ENCODE peak calls at places on chromosome 7, in six cellular contexts. M is stomach, J is body of pancreas, E is A549, O is ovary, L is NB4. K is an unnamed sample.

GRCh38 chr7:22109761-22110160 is 164.1 kb upstream of the CDCA7L start:
- DNase-seq in L (peak), O (no peak), J (peak), M (peak), E (peak), K (no peak)

GRCh38 chr7:5143106-5143505 is 46.9 kb upstream of the WIPI2 start:
- DNase-seq in E (no peak), M (no peak), J (no peak), L (no peak), O (no peak), K (no peak)

GRCh38 chr7:5550831-5551230 is 127.2 kb upstream of the TNRC18 start:
- DNase-seq in O (no peak), E (no peak), J (no peak), M (no peak), L (no peak), K (no peak)

GRCh38 chr7:76514926-76515325 is 4.6 kb downstream of the UPK3B start:
- DNase-seq in M (no peak), J (peak), L (peak), O (no peak), E (no peak), K (no peak)

GRCh38 chr7:37508063-37508462 is 59.4 kb upstream of the ELMO1 start:
- DNase-seq in L (no peak), M (no peak), J (no peak), O (no peak), E (no peak), K (no peak)

GRCh38 chr7:21054427-21055133 is 267.9 kb upstream of the SP8 start:
- DNase-seq in O (no peak), J (no peak), L (no peak), E (no peak), M (no peak), K (no peak)

GRCh38 chr7:98475352-98475751 is 74.5 kb upstream of the BAIAP2L1 start:
- DNase-seq in J (no peak), M (no peak), E (no peak), O (no peak), L (no peak), K (no peak)

GRCh38 chr7:19112290-19113000 is 5.0 kb downstream of the TWIST1 start:
- DNase-seq in E (no peak), M (no peak), O (no peak), J (no peak), L (no peak), K (no peak)

GRCh38 chr7:25891591-25891990 is 260.4 kb upstream of the NFE2L3 start:
- DNase-seq in M (no peak), E (no peak), O (no peak), L (no peak), J (no peak), K (no peak)

GRCh38 chr7:22765609-22766008 is 38.6 kb downstream of the IL6 start:
- DNase-seq in E (no peak), L (no peak), J (no peak), O (no peak), M (no peak), K (no peak)

GRCh38 chr7:31633454-31633853 is 53.6 kb upstream of the PPP1R17 start:
- DNase-seq in J (no peak), M (no peak), E (no peak), L (no peak), O (no peak), K (no peak)

GRCh38 chr7:76427635-76428034 is 2.9 kb downstream of the ZP3 start:
- DNase-seq in L (no peak), M (no peak), J (peak), O (no peak), E (no peak), K (no peak)

GRCh38 chr7:38321515-38321944 is 48.1 kb upstream of the TARP start:
- DNase-seq in O (no peak), M (no peak), E (no peak), L (peak), J (no peak), K (no peak)

GRCh38 chr7:101819913-101820522 is 2.6 kb downstream of the CUX1 start:
- DNase-seq in J (no peak), M (no peak), O (no peak), L (no peak), E (no peak), K (no peak)

GRCh38 chr7:158467562-158467961 is 120.1 kb downstream of the PTPRN2 start:
- DNase-seq in J (no peak), L (no peak), M (no peak), O (no peak), E (no peak), K (no peak)

GRCh38 chr7:154947604-154948003 is 55.3 kb downstream of the PAXIP1 start:
- DNase-seq in M (no peak), O (no peak), J (no peak), L (no peak), E (peak), K (no peak)
- TF ChIP-seq POLR2A in M (no peak), O (no peak), J (no peak), L (no peak), E (no peak), K (no peak)

GRCh38 chr7:87933953-87934698 is at the start of gene ADAM22:
- DNase-seq in J (peak), E (peak), O (peak), M (peak), L (peak), K (peak)
- TF ChIP-seq POLR2A in J (peak), E (peak), O (no peak), M (no peak), L (peak), K (peak)

DNA sequence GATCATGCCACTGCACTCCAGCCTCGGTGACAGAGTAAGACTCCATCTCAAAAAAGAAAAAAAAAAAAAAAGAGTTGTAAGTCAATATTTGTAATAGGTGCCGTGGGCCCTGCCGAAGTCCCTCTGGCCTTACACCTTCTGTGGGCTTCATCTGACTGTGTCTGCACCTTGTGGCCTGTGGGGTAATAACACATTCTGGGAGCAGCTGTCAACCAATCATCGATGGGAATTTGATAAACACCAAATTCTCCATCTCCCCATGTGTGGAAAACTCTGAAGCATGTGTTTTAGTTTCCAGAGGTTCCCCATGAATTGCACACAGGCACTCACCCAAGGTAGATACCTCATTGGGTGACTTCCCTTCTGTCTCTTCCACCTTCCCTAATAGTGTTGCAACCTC is 10.8 kb downstream of the ZNF394 start:
- DNase-seq in J (no peak), O (no peak), M (no peak), L (peak), E (no peak), K (no peak)
- TF ChIP-seq POLR2A in J (no peak), O (no peak), M (no peak), L (no peak), E (no peak), K (no peak)

DNA sequence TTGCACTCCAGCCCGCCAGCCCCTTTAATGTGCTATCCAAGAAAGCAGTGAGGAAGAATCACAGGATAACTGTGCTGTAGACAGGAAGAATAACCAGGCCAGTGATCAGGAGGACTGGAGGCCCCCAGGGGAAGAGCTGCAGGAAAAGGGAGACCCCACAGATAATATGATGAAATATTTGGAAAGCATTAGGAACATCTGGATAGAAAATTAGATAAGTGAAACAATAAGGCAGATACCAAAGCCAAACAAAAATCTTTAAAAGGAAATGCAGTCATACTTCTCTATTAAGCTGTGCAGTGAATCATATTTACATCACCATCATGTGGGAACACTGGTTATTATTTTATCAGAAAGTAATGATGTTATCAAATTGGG is 14.3 kb upstream of the RALA start:
- DNase-seq in M (no peak), L (no peak), O (no peak), J (no peak), E (no peak), K (no peak)
- TF ChIP-seq POLR2A in M (no peak), L (no peak), O (no peak), J (no peak), E (no peak), K (no peak)

GRCh38 chr7:130948913-130949312 is 214.9 kb upstream of the KLF14 start:
- DNase-seq in J (no peak), M (no peak), E (no peak), O (no peak), L (no peak), K (no peak)
- TF ChIP-seq POLR2A in J (no peak), M (no peak), E (no peak), O (no peak), L (no peak), K (peak)

DNA sequence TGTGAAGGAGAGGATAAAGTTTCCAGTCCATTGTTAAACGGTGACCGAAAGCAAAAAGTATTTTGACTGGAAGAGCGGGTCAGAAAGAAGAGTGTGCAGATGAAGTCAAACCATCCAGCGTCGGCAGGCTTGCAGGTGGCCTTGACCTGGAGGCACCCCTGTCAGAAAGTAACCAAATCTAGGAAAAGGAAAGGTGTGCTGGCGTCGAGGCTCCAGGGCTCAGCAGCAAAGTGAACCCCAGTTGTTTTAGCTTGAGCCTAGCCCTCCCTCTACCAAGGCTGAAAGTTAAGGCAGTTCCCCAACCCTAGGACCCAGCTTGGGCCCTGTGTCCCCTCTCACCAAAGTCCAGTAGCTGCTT is 512 bp downstream of the PDK4 start:
- DNase-seq in E (no peak), J (no peak), M (no peak), O (no peak), L (no peak), K (no peak)
- TF ChIP-seq POLR2A in E (no peak), J (no peak), M (no peak), O (no peak), L (no peak), K (no peak)

DNA sequence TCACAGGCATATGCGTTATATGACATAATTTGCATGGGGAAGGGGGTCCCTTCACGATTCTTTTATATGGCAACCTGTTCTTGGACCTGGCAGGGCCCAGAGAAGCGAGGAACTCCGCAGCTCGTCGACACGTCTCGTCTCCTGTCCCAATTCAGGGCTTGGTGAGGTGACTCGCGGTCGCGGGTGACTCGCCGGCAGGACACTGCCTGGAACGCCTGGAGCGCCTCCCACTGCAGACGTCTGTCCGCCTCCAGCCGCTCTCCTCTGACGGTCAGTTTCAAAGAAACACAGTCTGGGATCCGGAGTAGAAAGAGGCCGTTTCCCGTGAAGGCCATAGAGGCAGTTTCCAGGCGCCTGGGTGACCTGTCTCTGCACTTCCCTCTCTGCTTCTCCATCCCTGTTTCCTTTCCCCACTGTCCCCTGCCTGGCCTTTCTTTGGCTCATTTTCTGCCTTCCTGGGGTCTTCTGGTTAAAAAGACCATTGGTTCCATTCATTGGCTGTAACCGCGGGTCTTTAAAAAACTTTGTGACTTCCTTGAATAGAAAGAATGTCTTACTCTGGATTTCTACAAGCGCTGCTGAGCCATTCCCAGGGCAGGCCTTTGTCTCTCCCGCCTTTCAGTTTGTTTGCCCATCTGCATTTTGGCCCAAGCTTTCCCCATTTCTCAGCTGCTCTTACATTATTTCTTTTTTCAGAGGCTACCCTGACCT is 1.2 kb downstream of the UPP1 start:
- DNase-seq in O (no peak), L (no peak), J (peak), E (peak), M (no peak), K (no peak)
- TF ChIP-seq POLR2A in O (no peak), L (no peak), J (no peak), E (no peak), M (no peak), K (no peak)

K was measured in GM12892.